ENCODE peak calls at places on chromosomes 1 and 21, in six cellular contexts. V is adrenal gland, L is AG04450, H is HEK293T, J is cardiac fibroblast, Z is NCI-H1436. K is an unnamed sample.

GRCh38 chr1:42162181-42162580 is 2.4 kb downstream of the GUCA2A start:
- DNase-seq in Z (no peak), H (no peak), J (no peak), L (no peak), V (no peak), K (no peak)

GRCh38 chr1:2179283-2180013 is 15.1 kb downstream of the FAAP20 start:
- DNase-seq in V (no peak), Z (peak), L (no peak), H (no peak), J (no peak), K (no peak)

GRCh38 chr1:230163719-230164118 is 96.7 kb downstream of the GALNT2 start:
- DNase-seq in Z (no peak), H (no peak), V (peak), L (no peak), J (no peak), K (no peak)

GRCh38 chr21:21963911-21964310 is 965.7 kb downstream of the NCAM2 start:
- DNase-seq in L (no peak), Z (no peak), J (no peak), V (no peak), H (no peak), K (no peak)

GRCh38 chr1:209428241-209428921 is 155.1 kb upstream of the CAMK1G start:
- DNase-seq in H (no peak), L (no peak), Z (peak), V (no peak), J (no peak), K (no peak)

GRCh38 chr1:45266151-45266801 is 59.9 kb upstream of the ZSWIM5 start:
- DNase-seq in L (peak), Z (no peak), H (no peak), J (peak), V (peak), K (peak)

GRCh38 chr1:155776414-155776813 is 80.6 kb downstream of the GON4L start:
- DNase-seq in L (no peak), H (no peak), J (peak), V (no peak), Z (no peak), K (no peak)

GRCh38 chr21:45724994-45725843 is 81.7 kb downstream of the PCBP3 start:
- DNase-seq in L (no peak), J (no peak), H (no peak), Z (no peak), V (no peak), K (no peak)

GRCh38 chr1:12547586-12548225 is 70.3 kb downstream of the DHRS3 start:
- DNase-seq in J (no peak), Z (no peak), V (no peak), L (no peak), H (peak), K (no peak)

GRCh38 chr21:31158789-31159581 is 120.7 kb upstream of the KRTAP19-8 start:
- DNase-seq in L (no peak), H (no peak), Z (no peak), V (no peak), J (peak), K (no peak)

GRCh38 chr21:28928578-28929124 is 64.0 kb downstream of the LTN1 start:
- DNase-seq in V (no peak), L (no peak), J (peak), H (no peak), Z (no peak), K (no peak)

GRCh38 chr1:203229471-203230178 is at the start of gene CHIT1:
- DNase-seq in L (no peak), J (no peak), Z (no peak), V (no peak), H (no peak), K (no peak)

GRCh38 chr21:41651396-41651795 is 115.5 kb downstream of the RIPK4 start:
- DNase-seq in Z (no peak), L (no peak), V (no peak), H (no peak), J (no peak), K (no peak)

GRCh38 chr1:185412385-185413074 is 95.5 kb upstream of the IVNS1ABP start:
- DNase-seq in L (no peak), J (no peak), H (no peak), V (no peak), Z (no peak), K (no peak)

GRCh38 chr1:230977781-230978490 is 725 bp downstream of the TTC13 start:
- DNase-seq in Z (peak), H (peak), V (peak), J (peak), L (no peak), K (no peak)

GRCh38 chr1:228313536-228314277 is 92.9 kb downstream of the TRIM11 start:
- DNase-seq in L (no peak), J (no peak), H (no peak), Z (no peak), V (no peak), K (no peak)

GRCh38 chr1:190320952-190321351 is 156.7 kb downstream of the BRINP3 start:
- DNase-seq in J (peak), V (no peak), H (peak), Z (no peak), L (peak), K (peak)

GRCh38 chr1:32806910-32807523 is 10.1 kb downstream of the YARS1 start:
- DNase-seq in V (no peak), J (peak), L (no peak), Z (no peak), H (no peak), K (no peak)

GRCh38 chr1:92940541-92940940 is 20.7 kb downstream of the DIPK1A start:
- DNase-seq in V (no peak), Z (no peak), J (peak), L (no peak), H (no peak), K (no peak)

GRCh38 chr1:78334114-78334513 is 156.7 kb upstream of the PTGFR start:
- DNase-seq in J (peak), Z (no peak), H (no peak), V (no peak), L (no peak), K (no peak)

GRCh38 chr1:53121319-53122172 is 20.9 kb downstream of the SLC1A7 start:
- DNase-seq in V (no peak), L (no peak), H (no peak), Z (peak), J (peak), K (peak)

GRCh38 chr1:94215955-94216354 is 21.4 kb downstream of the ARHGAP29 start:
- DNase-seq in Z (no peak), H (no peak), J (no peak), V (no peak), L (no peak), K (no peak)

GRCh38 chr1:4690951-4691675 is 36.7 kb downstream of the AJAP1 start:
- DNase-seq in H (no peak), Z (no peak), J (no peak), L (no peak), V (peak), K (no peak)

K was measured in skeletal muscle cell.